ENCODE peak calls at places on chromosomes 4 and X, in seven cellular contexts. W is neural crest cell, F is RPMI7951, Z is body of pancreas, J is SK-N-DZ, Q is cardiac muscle cell, X is fibroblast of the aortic adventitia. R is an unnamed sample.
A peak's percentile ranks its signal among the peaks of the same experiment; 100 is the strongest.

GRCh38 chr4:158236304-158237030 is 26.2 kb downstream of the TMEM144 start:
- DNase-seq in W (no peak), Q (no peak), J (no peak), X (peak; percentile 20), Z (no peak), F (no peak), R (no peak)

GRCh38 chrX:44915361-44915868 is 42.4 kb downstream of the KDM6A start:
- DNase-seq in W (no peak), Z (peak; percentile 3), J (no peak), F (peak; percentile 41), X (peak; percentile 46), Q (no peak), R (no peak)

GRCh38 chr4:26931961-26932360 is 71.3 kb downstream of the STIM2 start:
- DNase-seq in W (no peak), F (no peak), J (no peak), Q (no peak), Z (no peak), X (no peak), R (no peak)

GRCh38 chrX:13248867-13249521 is 70.9 kb downstream of the ATXN3L start:
- DNase-seq in Q (no peak), J (no peak), X (no peak), Z (no peak), F (peak; percentile 38), W (no peak), R (no peak)

GRCh38 chr4:165974647-165975335 is 101.8 kb downstream of the TLL1 start:
- DNase-seq in Q (no peak), F (no peak), X (no peak), Z (no peak), W (no peak), J (no peak), R (no peak)

GRCh38 chrX:151753313-151754041 is 18.9 kb downstream of the CNGA2 start:
- DNase-seq in J (peak; percentile 36), Z (peak; percentile 49), W (peak; percentile 50), X (peak; percentile 68), Q (peak; percentile 73), F (peak; percentile 53), R (peak; percentile 37)

GRCh38 chr4:8544741-8545438 is 35.3 kb upstream of the GPR78 start:
- DNase-seq in Z (no peak), F (peak; percentile 94), W (no peak), Q (no peak), X (no peak), J (no peak), R (no peak)

GRCh38 chr4:14812101-14812500 is 190.2 kb upstream of the CPEB2 start:
- DNase-seq in Z (no peak), W (no peak), F (no peak), X (peak; percentile 6), Q (no peak), J (no peak), R (no peak)

GRCh38 chrX:153400146-153401132 is 711 bp downstream of the PNMA6E start:
- DNase-seq in X (no peak), F (no peak), Z (no peak), Q (peak; percentile 52), W (peak; percentile 53), J (peak; percentile 30), R (no peak)

R was measured in fibroblast of gingiva.